ENCODE peak calls at places on chromosomes 4 and X, in eight cellular contexts. K is Panc1, Z is transverse colon, F is left lung, D is tibial nerve, S is upper lobe of right lung, J is neural progenitor cell, O is heart left ventricle. L is an unnamed sample.

GRCh38 chrX:143945171-143945570 is 61.3 kb downstream of the UBE2NL start:
- DNase-seq in S (no peak), F (no peak), Z (no peak), K (no peak), D (no peak), O (no peak), J (no peak), L (no peak)

GRCh38 chrX:357693-358471 is 28.8 kb downstream of the PPP2R3B start:
- DNase-seq in K (no peak), J (no peak), D (no peak), O (no peak), Z (no peak), S (peak), F (no peak), L (peak)

GRCh38 chr4:129453524-129453923 is 357.6 kb downstream of the C4orf33 start:
- DNase-seq in J (no peak), K (no peak), D (no peak), F (no peak), O (no peak), S (no peak), Z (no peak), L (no peak)

GRCh38 chr4:120829113-120829831 is 93.3 kb downstream of the PRDM5 start:
- DNase-seq in F (no peak), S (no peak), J (no peak), K (no peak), Z (no peak), D (no peak), O (no peak), L (no peak)

GRCh38 chr4:173231916-173232315 is 63.3 kb downstream of the GALNT7 start:
- DNase-seq in S (no peak), K (no peak), J (no peak), Z (no peak), O (no peak), D (no peak), F (no peak), L (peak)

GRCh38 chrX:97629597-97629985 is 745.9 kb downstream of the RPA4 start:
- DNase-seq in Z (no peak), F (no peak), O (no peak), J (no peak), K (no peak), D (no peak), S (no peak), L (no peak)

GRCh38 chrX:129769467-129770154 is 10.1 kb upstream of the SASH3 start:
- DNase-seq in K (no peak), D (no peak), J (peak), S (no peak), Z (peak), O (no peak), F (no peak), L (no peak)

GRCh38 chr4:78311306-78311705 is 240.3 kb upstream of the ANXA3 start:
- DNase-seq in Z (no peak), K (no peak), D (no peak), S (no peak), O (no peak), J (peak), F (no peak), L (no peak)

GRCh38 chr4:151933122-151933827 is 172.5 kb upstream of the GATB start:
- DNase-seq in J (no peak), K (no peak), O (peak), F (no peak), D (no peak), S (no peak), Z (no peak), L (no peak)

GRCh38 chr4:77203380-77204197 is 46.6 kb downstream of the CCNG2 start:
- DNase-seq in S (no peak), Z (peak), D (peak), O (no peak), K (peak), F (peak), J (peak), L (peak)

GRCh38 chrX:46686003-46686645 is 72.8 kb downstream of the SLC9A7 start:
- DNase-seq in S (no peak), O (no peak), K (no peak), J (peak), D (peak), Z (peak), F (no peak), L (peak)

GRCh38 chr4:32519060-32519459 is 1798.9 kb downstream of the PCDH7 start:
- DNase-seq in Z (no peak), S (no peak), F (no peak), J (no peak), D (no peak), K (no peak), O (no peak), L (no peak)

GRCh38 chrX:129116651-129117050 is 406.6 kb downstream of the SMARCA1 start:
- DNase-seq in K (no peak), J (peak), S (no peak), O (no peak), D (no peak), Z (no peak), F (no peak), L (no peak)

GRCh38 chrX:56314334-56314733 is 82.2 kb downstream of the KLF8 start:
- DNase-seq in K (no peak), F (no peak), O (no peak), S (no peak), D (no peak), Z (no peak), J (no peak), L (no peak)

GRCh38 chrX:22389544-22390243 is 117.0 kb downstream of the CBLL2 start:
- DNase-seq in O (no peak), F (no peak), S (no peak), Z (no peak), D (no peak), J (no peak), K (no peak), L (peak)

GRCh38 chr4:99803702-99804101 is 12.9 kb upstream of the DAPP1 start:
- DNase-seq in Z (no peak), J (no peak), K (no peak), D (no peak), S (no peak), F (no peak), O (no peak), L (no peak)

GRCh38 chrX:150566734-150567182 is 1.7 kb upstream of the MTM1 start:
- DNase-seq in J (peak), O (no peak), F (no peak), Z (no peak), K (no peak), S (no peak), D (no peak), L (peak)

GRCh38 chrX:24395775-24396174 is 35.3 kb downstream of the SUPT20HL1 start:
- DNase-seq in Z (peak), F (no peak), K (peak), J (peak), O (no peak), D (no peak), S (no peak), L (peak)

GRCh38 chr4:13902141-13902540 is 274.6 kb upstream of the BOD1L1 start:
- DNase-seq in K (no peak), S (no peak), Z (no peak), O (no peak), D (no peak), F (no peak), J (no peak), L (no peak)

GRCh38 chr4:47410271-47410670 is 53.2 kb downstream of the COMMD8 start:
- DNase-seq in F (no peak), S (no peak), Z (no peak), K (no peak), D (no peak), J (no peak), O (no peak), L (no peak)

GRCh38 chr4:159105761-159106243 is 2.9 kb downstream of the RAPGEF2 start:
- DNase-seq in Z (no peak), J (peak), O (no peak), F (no peak), K (no peak), D (no peak), S (no peak), L (no peak)

GRCh38 chr4:175560628-175561027 is 251.4 kb downstream of the GPM6A start:
- DNase-seq in S (no peak), O (no peak), F (no peak), K (peak), J (no peak), D (no peak), Z (no peak), L (peak)

GRCh38 chrX:19030805-19031204 is 46.9 kb upstream of the PHKA2 start:
- DNase-seq in K (no peak), O (no peak), S (no peak), J (no peak), Z (no peak), D (no peak), F (no peak), L (no peak)

GRCh38 chrX:64427787-64428186 is 32.5 kb upstream of the MTMR8 start:
- DNase-seq in K (no peak), F (no peak), S (no peak), J (peak), D (no peak), Z (no peak), O (no peak), L (no peak)

GRCh38 chrX:63686878-63687714 is 97.9 kb downstream of the ARHGEF9 start:
- DNase-seq in S (no peak), J (peak), D (no peak), K (peak), Z (no peak), F (no peak), O (no peak), L (peak)

GRCh38 chr4:141027421-141027820 is 105.8 kb downstream of the RNF150 start:
- DNase-seq in S (no peak), K (no peak), D (no peak), J (no peak), F (no peak), Z (no peak), O (no peak), L (no peak)

GRCh38 chr4:39686997-39687396 is 10.9 kb upstream of the UBE2K start:
- DNase-seq in F (no peak), O (no peak), Z (no peak), S (no peak), K (no peak), J (no peak), D (no peak), L (no peak)

GRCh38 chr4:175767130-175767529 is 44.9 kb downstream of the GPM6A start:
- DNase-seq in O (no peak), F (no peak), S (no peak), K (no peak), J (no peak), D (no peak), Z (no peak), L (no peak)

GRCh38 chrX:9610774-9611392 is 146.0 kb downstream of the TBL1X start:
- DNase-seq in Z (no peak), O (no peak), D (no peak), K (no peak), F (no peak), J (no peak), S (no peak), L (peak)

DNA sequence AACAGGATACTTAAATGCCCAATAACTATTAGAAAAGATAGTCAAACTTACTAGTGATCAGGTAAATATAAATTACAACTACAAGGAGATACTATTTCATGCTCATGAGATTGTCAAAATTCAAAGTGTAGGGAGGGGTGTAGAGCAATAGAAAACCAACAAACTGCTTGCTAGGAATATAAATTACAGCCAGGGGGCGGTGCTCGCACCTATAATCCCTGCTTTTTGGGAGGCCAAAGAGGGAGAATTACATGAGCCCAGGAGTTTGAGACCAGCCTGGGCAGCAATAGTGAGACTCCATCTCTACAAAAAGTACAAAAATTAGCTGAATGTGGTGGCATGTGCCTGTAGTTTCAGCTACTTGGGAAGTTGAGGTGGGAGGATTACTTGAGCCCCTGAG is 556.5 kb upstream of the NR3C2 start:
- DNase-seq in F (no peak), O (no peak), K (no peak), D (no peak), S (no peak), J (peak), Z (no peak), L (peak)
- TF ChIP-seq CTCF in F (no peak), O (peak), K (peak), D (no peak), S (peak), J (peak), Z (no peak), L (peak)

GRCh38 chrX:2417205-2417604 is 83.6 kb downstream of the DHRSX start:
- DNase-seq in K (no peak), D (no peak), O (no peak), S (no peak), J (no peak), Z (no peak), F (no peak), L (no peak)

GRCh38 chrX:2414384-2414783 is 86.4 kb downstream of the DHRSX start:
- DNase-seq in O (no peak), Z (no peak), J (no peak), K (no peak), F (no peak), S (no peak), D (no peak), L (no peak)

GRCh38 chrX:2413969-2414368 is 86.8 kb downstream of the DHRSX start:
- DNase-seq in F (no peak), J (no peak), K (no peak), S (no peak), D (no peak), Z (no peak), O (no peak), L (no peak)

GRCh38 chrX:2423293-2423692 is 77.5 kb downstream of the DHRSX start:
- DNase-seq in J (no peak), F (no peak), Z (no peak), K (peak), D (no peak), S (no peak), O (no peak), L (no peak)

GRCh38 chrX:2418000-2418399 is 82.8 kb downstream of the DHRSX start:
- DNase-seq in O (no peak), S (no peak), Z (no peak), J (no peak), K (no peak), F (no peak), D (no peak), L (no peak)
- H3K27ac ChIP-seq in O (no peak), S (no peak), Z (no peak), J (no peak), K (no peak), F (no peak), D (no peak), L (no peak)

DNA sequence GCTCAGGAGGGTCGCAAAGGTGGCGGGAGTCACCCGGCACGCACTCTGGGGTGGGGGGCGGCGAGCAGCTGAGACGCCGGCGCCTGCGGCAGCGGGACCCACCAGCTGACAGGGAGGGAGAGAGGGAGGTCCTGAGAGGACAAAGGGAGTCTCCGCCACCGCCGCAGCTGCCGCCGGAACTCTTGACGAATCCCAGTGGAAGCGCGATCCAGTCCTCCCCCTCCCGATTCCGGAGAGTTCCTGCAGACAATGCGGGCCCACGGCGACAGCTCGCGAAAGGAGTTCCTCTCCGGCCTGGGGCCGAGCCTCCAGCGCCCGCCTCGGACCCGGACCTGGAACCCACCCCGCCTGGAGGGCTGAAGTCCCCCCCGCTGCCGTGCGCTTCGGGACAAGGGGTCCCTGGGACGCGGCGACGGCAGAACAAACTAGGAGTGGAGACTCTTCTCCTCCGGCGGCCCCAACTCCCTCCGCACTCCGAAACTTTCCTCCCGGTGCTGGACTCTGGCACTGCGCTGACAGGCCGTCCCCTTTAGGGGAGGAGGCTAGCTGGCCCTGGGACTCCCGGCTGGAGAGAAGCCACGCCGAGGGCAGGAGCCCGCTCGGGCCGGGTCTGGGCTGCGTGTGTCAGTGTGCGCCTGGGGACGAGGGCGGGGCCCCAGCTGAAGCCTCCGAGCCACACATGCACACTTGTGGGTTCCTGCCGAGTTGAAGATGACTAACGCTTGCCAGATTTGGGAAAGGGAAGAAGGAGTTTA is at the start of gene ANTXR2:
- DNase-seq in K (no peak), D (peak), O (peak), Z (peak), F (peak), J (peak), S (peak), L (peak)
- TF ChIP-seq CTCF in K (no peak), D (peak), O (no peak), Z (peak), F (no peak), J (no peak), S (peak), L (no peak)

GRCh38 chr4:94403735-94404134 is 48.0 kb upstream of the PDLIM5 start:
- DNase-seq in S (no peak), Z (no peak), F (no peak), J (no peak), D (no peak), O (no peak), K (no peak), L (no peak)
- H3K27ac ChIP-seq in S (no peak), Z (no peak), F (no peak), J (no peak), D (no peak), O (no peak), K (no peak), L (no peak)

GRCh38 chr4:5143940-5144339 is 92.7 kb downstream of the STK32B start:
- DNase-seq in K (no peak), D (no peak), F (no peak), S (no peak), Z (no peak), J (no peak), O (no peak), L (no peak)

GRCh38 chr4:5144384-5144783 is 93.1 kb downstream of the STK32B start:
- DNase-seq in K (no peak), S (no peak), D (no peak), Z (no peak), O (no peak), J (no peak), F (no peak), L (no peak)

GRCh38 chr4:5141802-5142201 is 90.5 kb downstream of the STK32B start:
- DNase-seq in O (no peak), F (no peak), Z (no peak), D (no peak), S (no peak), K (no peak), J (no peak), L (no peak)

GRCh38 chr4:5143306-5143861 is 92.1 kb downstream of the STK32B start:
- DNase-seq in D (no peak), S (no peak), O (no peak), Z (no peak), J (no peak), F (no peak), K (no peak), L (no peak)

DNA sequence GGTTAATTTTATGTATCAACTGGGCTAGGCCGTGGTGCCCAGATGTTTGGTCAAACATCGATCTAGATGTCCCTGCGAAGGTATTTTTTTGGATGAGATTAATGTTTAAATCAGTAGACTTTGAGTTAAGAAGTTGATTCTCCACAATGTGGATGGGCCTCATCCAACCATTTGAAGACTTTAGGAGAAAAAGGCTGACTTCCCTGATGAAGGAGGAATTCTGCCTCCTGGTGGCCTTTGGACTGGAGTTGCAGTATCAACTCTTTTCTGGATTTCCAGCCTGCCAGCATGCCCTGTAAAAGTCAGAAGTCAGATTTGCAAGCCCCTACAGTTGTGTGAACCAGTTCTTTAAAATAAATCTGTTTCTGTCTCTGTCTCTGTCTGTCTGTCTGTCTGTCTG is 91.4 kb downstream of the STK32B start:
- DNase-seq in J (peak), K (no peak), S (no peak), O (no peak), Z (peak), D (no peak), F (no peak), L (peak)
- TF ChIP-seq CTCF in J (peak), K (peak), S (peak), O (peak), Z (peak), D (peak), F (peak), L (peak)

L was measured in A673.